ENCODE peak calls at places on chromosomes 11 and 22, in six cellular contexts. W, I, K, O, H and B are unnamed samples.

GRCh38 chr11:17734986-17735822 is 623 bp downstream of the KCNC1 start:
- DNase-seq in I (peak; percentile 64), O (peak; percentile 82), W (peak; percentile 93), H (peak; percentile 33), K (peak; percentile 51), B (peak; percentile 72)

GRCh38 chr11:44434191-44434590 is 124.3 kb upstream of the ALX4 start:
- DNase-seq in W (no peak), I (no peak), H (no peak), O (no peak), K (no peak), B (no peak)

GRCh38 chr22:50597097-50597496 is 3.5 kb upstream of the MAPK8IP2 start:
- DNase-seq in I (no peak), W (no peak), K (no peak), H (no peak), O (no peak), B (no peak)

GRCh38 chr11:19777032-19777341 is 64.3 kb downstream of the NAV2 start:
- DNase-seq in W (peak; percentile 71), K (peak; percentile 40), O (no peak), I (no peak), H (no peak), B (peak; percentile 75)

GRCh38 chr22:48053973-48054372 is 1291.5 kb downstream of the TBC1D22A start:
- DNase-seq in W (no peak), H (no peak), O (no peak), I (no peak), K (no peak), B (no peak)

GRCh38 chr22:48756146-48757111 is 1071.2 kb downstream of the BRD1 start:
- DNase-seq in W (peak; percentile 3), O (peak; percentile 55), H (no peak), K (peak; percentile 1), I (no peak), B (peak; percentile 14)

GRCh38 chr11:44403587-44404322 is 93.8 kb upstream of the ALX4 start:
- DNase-seq in H (no peak), O (no peak), I (no peak), K (no peak), W (no peak), B (no peak)

GRCh38 chr11:129317564-129317963 is 58.1 kb upstream of the BARX2 start:
- DNase-seq in O (no peak), H (no peak), K (no peak), W (peak; percentile 42), I (no peak), B (no peak)

GRCh38 chr11:60710482-60710881 is 11.1 kb downstream of the MS4A8 start:
- DNase-seq in K (no peak), O (no peak), H (no peak), I (no peak), W (peak; percentile 23), B (no peak)

GRCh38 chr11:23620617-23621016 is 760.3 kb upstream of the CCDC179 start:
- DNase-seq in I (no peak), O (no peak), W (no peak), H (no peak), K (no peak), B (no peak)

GRCh38 chr11:35362571-35362980 is 56.8 kb downstream of the SLC1A2 start:
- DNase-seq in H (no peak), O (no peak), W (no peak), I (no peak), K (no peak), B (no peak)

GRCh38 chr11:124415356-124415923 is 9.2 kb downstream of the OR8B4 start:
- DNase-seq in W (peak; percentile 61), H (peak; percentile 37), O (no peak), K (no peak), I (no peak), B (no peak)

GRCh38 chr11:27934830-27935145 is 173.2 kb downstream of the KIF18A start:
- DNase-seq in I (no peak), O (no peak), K (no peak), W (peak; percentile 74), H (no peak), B (no peak)

GRCh38 chr11:60170566-60170965 is 12.3 kb downstream of the MS4A6A start:
- DNase-seq in K (no peak), W (no peak), I (no peak), H (no peak), O (no peak), B (no peak)

GRCh38 chr11:35927730-35928129 is 16.1 kb upstream of the LDLRAD3 start:
- DNase-seq in I (peak; percentile 54), W (peak; percentile 60), H (peak; percentile 41), K (peak; percentile 42), O (peak; percentile 77), B (peak; percentile 46)

DNA sequence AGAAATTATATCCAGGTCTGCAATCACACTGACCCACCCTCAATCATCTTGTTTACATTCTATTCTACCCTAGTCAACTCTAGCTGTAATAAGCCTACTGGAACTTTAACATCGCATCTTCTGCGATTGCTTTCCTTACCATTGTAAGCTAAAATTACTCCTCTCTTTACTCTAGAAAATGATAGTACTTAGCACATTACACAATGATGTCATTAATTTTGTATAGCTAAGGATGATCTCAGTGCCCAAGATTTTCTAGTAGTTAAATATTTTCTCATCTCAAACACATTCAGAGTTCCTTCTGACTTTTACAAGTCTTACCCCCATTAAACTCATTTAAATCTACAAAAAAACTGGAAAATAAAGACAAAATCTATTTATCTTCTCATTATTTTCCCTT is 39.6 kb upstream of the CTSC start:
- DNase-seq in O (no peak), I (no peak), W (no peak), H (no peak), K (no peak), B (no peak)
- H3K27ac ChIP-seq in O (no peak overlapping the region), I (no peak overlapping the region), W (no peak overlapping the region), H (no peak overlapping the region), K (no peak overlapping the region), B (no peak overlapping the region)

GRCh38 chr11:85725510-85726258 is 39.7 kb upstream of the CCDC89 start:
- DNase-seq in I (no peak), O (no peak), W (peak; percentile 49), K (no peak), H (no peak), B (no peak)
- TF ChIP-seq CTCF in I (no peak), O (no peak), W (no peak), K (no peak), H (no peak), B (no peak)

GRCh38 chr11:64760759-64761417 is 1.1 kb upstream of the PYGM start:
- DNase-seq in K (no peak), H (no peak), O (peak; percentile 66), W (no peak), I (no peak), B (no peak)

GRCh38 chr11:64757549-64758329 is 2.0 kb downstream of the PYGM start:
- DNase-seq in K (no peak), I (peak; percentile 24), W (no peak), H (no peak), O (peak; percentile 67), B (no peak)

GRCh38 chr11:64758330-64759079 is 1.3 kb downstream of the PYGM start:
- DNase-seq in K (no peak), O (peak; percentile 59), W (no peak), H (no peak), I (peak; percentile 13), B (no peak)

GRCh38 chr11:64759722-64760719 is at the start of gene PYGM:
- DNase-seq in I (peak; percentile 90), O (peak; percentile 73), W (peak; percentile 66), H (no peak), K (no peak), B (no peak)

GRCh38 chr11:64759131-64759721 is 548 bp downstream of the PYGM start:
- DNase-seq in H (peak; percentile 50), I (peak; percentile 46), K (no peak), O (no peak), W (no peak), B (no peak)
- H3K36me3 ChIP-seq in H (peaks cover 4% of the 10 kb centered on the region), I (no peaks in the 10 kb centered on the region), K (no peaks in the 10 kb centered on the region), O (peaks cover 31% of the 10 kb centered on the region), W (no peaks in the 10 kb centered on the region), B (peaks cover 22% of the 10 kb centered on the region)

GRCh38 chr11:47247502-47247901 is 1.1 kb downstream of the ACP2 start:
- DNase-seq in O (no peak), H (no peak), I (no peak), K (no peak), W (no peak), B (no peak)
- H3K27ac ChIP-seq in O (no peak overlapping the region), H (no peak overlapping the region), I (peak overlapping the region; percentile 1), K (no peak overlapping the region), W (no peak overlapping the region), B (no peak overlapping the region)

DNA sequence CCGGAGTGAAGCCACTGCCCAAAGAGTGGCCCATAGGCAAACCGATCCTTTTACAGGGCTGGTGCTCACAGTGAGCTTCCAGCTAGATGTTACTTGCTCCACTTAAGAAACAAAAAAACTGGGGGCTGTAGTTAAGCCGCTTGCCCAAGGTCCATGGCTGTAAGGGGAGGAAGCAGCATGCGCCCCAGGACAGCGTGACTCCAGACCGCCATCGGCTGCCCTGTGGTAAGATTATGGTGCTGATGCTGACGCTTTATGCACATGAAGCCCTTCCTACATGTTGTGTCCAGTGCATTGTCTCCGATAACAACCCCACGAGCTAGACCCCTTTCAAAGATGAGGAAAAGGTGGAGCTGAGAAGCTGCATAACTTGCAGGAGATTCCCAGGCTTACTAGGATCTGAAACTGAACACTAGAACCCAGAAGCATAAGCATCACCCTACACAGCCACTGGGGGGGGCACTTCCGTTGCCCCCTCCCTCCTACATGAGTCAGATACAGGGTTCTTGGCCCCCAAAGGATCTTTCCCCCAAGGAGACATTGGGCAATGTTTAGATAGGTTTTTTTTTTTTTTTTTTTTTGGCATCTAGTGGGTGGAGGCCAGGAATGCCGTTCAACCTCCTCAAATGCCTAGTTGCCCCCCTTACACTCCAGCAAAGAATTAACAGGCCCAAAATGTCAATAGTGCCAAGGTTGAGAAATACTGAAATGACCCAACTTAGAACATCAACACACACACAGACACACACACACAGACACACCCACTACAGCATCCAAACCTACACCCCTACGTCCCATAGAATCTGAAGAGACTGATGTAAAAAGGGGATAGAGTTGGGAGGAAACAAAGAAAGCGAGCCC is 53.9 kb downstream of the MN1 start:
- DNase-seq in O (no peak), I (no peak), W (no peak), K (no peak), H (no peak), B (no peak)
- TF ChIP-seq CTCF in O (no peak), I (no peak), W (peak; percentile 2), K (no peak), H (no peak), B (no peak)